ENCODE peak calls at places on chromosomes 3 and 15, in five cellular contexts. One of them, this sample, is unnamed.

GRCh38 chr3:157467165-157467564 is 30.5 kb downstream of the PTX3 start:
- DNase-seq in A549: no peak
- DNase-seq in AG09309: no peak
- DNase-seq in CD8-positive, alpha-beta memory T cell: no peak
- DNase-seq in pancreas: no peak
- DNase-seq in this sample: no peak

GRCh38 chr3:184584001-184584891 is 22.7 kb downstream of the EPHB3 start:
- DNase-seq in A549: no peak
- DNase-seq in AG09309: no peak
- DNase-seq in CD8-positive, alpha-beta memory T cell: no peak
- DNase-seq in pancreas: no peak
- DNase-seq in this sample: peak

GRCh38 chr3:146640955-146641867 is 36.1 kb upstream of the PLSCR5 start:
- DNase-seq in A549: peak
- DNase-seq in AG09309: peak
- DNase-seq in CD8-positive, alpha-beta memory T cell: no peak
- DNase-seq in pancreas: no peak
- DNase-seq in this sample: no peak

GRCh38 chr3:115321396-115321795 is 174.3 kb upstream of the ZBTB20 start:
- DNase-seq in A549: no peak
- DNase-seq in AG09309: peak
- DNase-seq in CD8-positive, alpha-beta memory T cell: no peak
- DNase-seq in pancreas: no peak
- DNase-seq in this sample: peak

GRCh38 chr3:42012935-42013651 is 51.2 kb upstream of the ULK4 start:
- DNase-seq in A549: peak
- DNase-seq in AG09309: no peak
- DNase-seq in CD8-positive, alpha-beta memory T cell: peak
- DNase-seq in pancreas: peak
- DNase-seq in this sample: no peak

GRCh38 chr3:197181751-197182150 is 116.7 kb downstream of the DLG1 start:
- DNase-seq in A549: peak
- DNase-seq in AG09309: no peak
- DNase-seq in CD8-positive, alpha-beta memory T cell: no peak
- DNase-seq in pancreas: peak
- DNase-seq in this sample: no peak

GRCh38 chr3:4888913-4889846 is 90.1 kb upstream of the BHLHE40 start:
- DNase-seq in A549: no peak
- DNase-seq in AG09309: no peak
- DNase-seq in CD8-positive, alpha-beta memory T cell: no peak
- DNase-seq in pancreas: no peak
- DNase-seq in this sample: no peak

GRCh38 chr15:80777836-80778620 is 1.1 kb upstream of the CEMIP start:
- DNase-seq in A549: no peak
- DNase-seq in AG09309: no peak
- DNase-seq in CD8-positive, alpha-beta memory T cell: no peak
- DNase-seq in pancreas: no peak
- DNase-seq in this sample: no peak

GRCh38 chr15:82647835-82648256 is 683 bp upstream of the CPEB1 start:
- DNase-seq in A549: no peak
- DNase-seq in AG09309: no peak
- DNase-seq in CD8-positive, alpha-beta memory T cell: peak
- DNase-seq in pancreas: no peak
- DNase-seq in this sample: no peak

GRCh38 chr15:39188314-39188713 is 392.6 kb upstream of the THBS1 start:
- DNase-seq in A549: no peak
- DNase-seq in AG09309: peak
- DNase-seq in CD8-positive, alpha-beta memory T cell: no peak
- DNase-seq in pancreas: no peak
- DNase-seq in this sample: no peak

GRCh38 chr15:85408270-85408746 is 27.9 kb downstream of the AKAP13 start:
- DNase-seq in A549: no peak
- DNase-seq in AG09309: no peak
- DNase-seq in CD8-positive, alpha-beta memory T cell: no peak
- DNase-seq in pancreas: no peak
- DNase-seq in this sample: no peak

GRCh38 chr15:40047413-40048154 is 8.6 kb upstream of the SRP14 start:
- DNase-seq in A549: peak
- DNase-seq in AG09309: no peak
- DNase-seq in CD8-positive, alpha-beta memory T cell: peak
- DNase-seq in pancreas: peak
- DNase-seq in this sample: peak

GRCh38 chr3:264394-265156 is 68.0 kb downstream of the CHL1 start:
- DNase-seq in A549: peak
- DNase-seq in AG09309: peak
- DNase-seq in CD8-positive, alpha-beta memory T cell: no peak
- DNase-seq in pancreas: no peak
- DNase-seq in this sample: no peak

GRCh38 chr15:101487060-101487459 is 2.4 kb downstream of the PCSK6 start:
- DNase-seq in A549: no peak
- DNase-seq in AG09309: no peak
- DNase-seq in CD8-positive, alpha-beta memory T cell: no peak
- DNase-seq in pancreas: no peak
- DNase-seq in this sample: no peak

GRCh38 chr3:72582211-72582878 is 265.9 kb downstream of the SHQ1 start:
- DNase-seq in A549: no peak
- DNase-seq in AG09309: no peak
- DNase-seq in CD8-positive, alpha-beta memory T cell: no peak
- DNase-seq in pancreas: peak
- DNase-seq in this sample: no peak

GRCh38 chr3:156633335-156633734 is 41.1 kb upstream of the TIPARP start:
- DNase-seq in A549: no peak
- DNase-seq in AG09309: peak
- DNase-seq in CD8-positive, alpha-beta memory T cell: no peak
- DNase-seq in pancreas: peak
- DNase-seq in this sample: no peak

GRCh38 chr3:37768107-37768809 is 93.4 kb upstream of the CTDSPL start:
- DNase-seq in A549: peak
- DNase-seq in AG09309: no peak
- DNase-seq in CD8-positive, alpha-beta memory T cell: no peak
- DNase-seq in pancreas: peak
- DNase-seq in this sample: no peak

GRCh38 chr3:16484216-16484615 is 29.3 kb downstream of the RFTN1 start:
- DNase-seq in A549: no peak
- DNase-seq in AG09309: peak
- DNase-seq in CD8-positive, alpha-beta memory T cell: no peak
- DNase-seq in pancreas: no peak
- DNase-seq in this sample: peak

GRCh38 chr3:14486460-14486859 is 53.7 kb downstream of the GRIP2 start:
- DNase-seq in A549: no peak
- DNase-seq in AG09309: no peak
- DNase-seq in CD8-positive, alpha-beta memory T cell: no peak
- DNase-seq in pancreas: no peak
- DNase-seq in this sample: no peak

GRCh38 chr15:92906563-92907081 is 6.5 kb downstream of the CHD2 start:
- DNase-seq in A549: peak
- DNase-seq in AG09309: no peak
- DNase-seq in CD8-positive, alpha-beta memory T cell: peak
- DNase-seq in pancreas: no peak
- DNase-seq in this sample: peak

GRCh38 chr3:117637666-117638065 is 928.1 kb downstream of the TUSC7 start:
- DNase-seq in A549: no peak
- DNase-seq in AG09309: no peak
- DNase-seq in CD8-positive, alpha-beta memory T cell: no peak
- DNase-seq in pancreas: no peak
- DNase-seq in this sample: no peak

GRCh38 chr3:79538-79937 is 117.0 kb upstream of the CHL1 start:
- DNase-seq in A549: no peak
- DNase-seq in AG09309: no peak
- DNase-seq in CD8-positive, alpha-beta memory T cell: no peak
- DNase-seq in pancreas: no peak
- DNase-seq in this sample: no peak

GRCh38 chr3:168884353-168884903 is 779.1 kb downstream of the MECOM start:
- DNase-seq in A549: peak
- DNase-seq in AG09309: peak
- DNase-seq in CD8-positive, alpha-beta memory T cell: no peak
- DNase-seq in pancreas: peak
- DNase-seq in this sample: no peak

GRCh38 chr3:117486709-117487394 is 777.3 kb downstream of the TUSC7 start:
- DNase-seq in A549: no peak
- DNase-seq in AG09309: no peak
- DNase-seq in CD8-positive, alpha-beta memory T cell: no peak
- DNase-seq in pancreas: no peak
- DNase-seq in this sample: no peak

GRCh38 chr3:80993241-80993945 is 768.1 kb downstream of the GBE1 start:
- DNase-seq in A549: no peak
- DNase-seq in AG09309: no peak
- DNase-seq in CD8-positive, alpha-beta memory T cell: no peak
- DNase-seq in pancreas: no peak
- DNase-seq in this sample: no peak

GRCh38 chr15:66928101-66928500 is 137.3 kb upstream of the SMAD3 start:
- DNase-seq in A549: no peak
- DNase-seq in AG09309: no peak
- DNase-seq in CD8-positive, alpha-beta memory T cell: no peak
- DNase-seq in pancreas: no peak
- DNase-seq in this sample: no peak

GRCh38 chr15:81814882-81815455 is 230.8 kb downstream of the MEX3B start:
- DNase-seq in A549: no peak
- DNase-seq in AG09309: no peak
- DNase-seq in CD8-positive, alpha-beta memory T cell: no peak
- DNase-seq in pancreas: no peak
- DNase-seq in this sample: no peak

GRCh38 chr3:52058111-52058510 is 1.7 kb upstream of the DUSP7 start:
- DNase-seq in A549: no peak
- DNase-seq in AG09309: no peak
- DNase-seq in CD8-positive, alpha-beta memory T cell: no peak
- DNase-seq in pancreas: no peak
- DNase-seq in this sample: no peak

GRCh38 chr3:16503191-16503776 is 10.2 kb downstream of the RFTN1 start:
- DNase-seq in A549: no peak
- DNase-seq in AG09309: no peak
- DNase-seq in CD8-positive, alpha-beta memory T cell: no peak
- DNase-seq in pancreas: no peak
- DNase-seq in this sample: no peak

GRCh38 chr15:101026686-101027272 is 107.6 kb downstream of the LRRK1 start:
- DNase-seq in A549: no peak
- DNase-seq in AG09309: no peak
- DNase-seq in CD8-positive, alpha-beta memory T cell: no peak
- DNase-seq in pancreas: peak
- DNase-seq in this sample: peak

GRCh38 chr3:103785537-103785936 is 1350.7 kb downstream of the ZPLD1 start:
- DNase-seq in A549: no peak
- DNase-seq in AG09309: no peak
- DNase-seq in CD8-positive, alpha-beta memory T cell: no peak
- DNase-seq in pancreas: no peak
- DNase-seq in this sample: no peak
- H3K4me3 ChIP-seq in A549: no peak
- H3K4me3 ChIP-seq in AG09309: no peak
- H3K4me3 ChIP-seq in CD8-positive, alpha-beta memory T cell: no peak
- H3K4me3 ChIP-seq in pancreas: no peak
- H3K4me3 ChIP-seq in this sample: no peak

GRCh38 chr3:66354561-66354960 is 133.8 kb downstream of the SLC25A26 start:
- DNase-seq in A549: no peak
- DNase-seq in AG09309: no peak
- DNase-seq in CD8-positive, alpha-beta memory T cell: no peak
- DNase-seq in pancreas: no peak
- DNase-seq in this sample: no peak

GRCh38 chr3:66355394-66355793 is 134.6 kb downstream of the SLC25A26 start:
- DNase-seq in A549: no peak
- DNase-seq in AG09309: no peak
- DNase-seq in CD8-positive, alpha-beta memory T cell: no peak
- DNase-seq in pancreas: no peak
- DNase-seq in this sample: no peak

GRCh38 chr3:66354001-66354400 is 133.2 kb downstream of the SLC25A26 start:
- DNase-seq in A549: no peak
- DNase-seq in AG09309: no peak
- DNase-seq in CD8-positive, alpha-beta memory T cell: no peak
- DNase-seq in pancreas: no peak
- DNase-seq in this sample: no peak

GRCh38 chr3:66353039-66353438 is 132.2 kb downstream of the SLC25A26 start:
- DNase-seq in A549: no peak
- DNase-seq in AG09309: no peak
- DNase-seq in CD8-positive, alpha-beta memory T cell: no peak
- DNase-seq in pancreas: no peak
- DNase-seq in this sample: no peak

DNA sequence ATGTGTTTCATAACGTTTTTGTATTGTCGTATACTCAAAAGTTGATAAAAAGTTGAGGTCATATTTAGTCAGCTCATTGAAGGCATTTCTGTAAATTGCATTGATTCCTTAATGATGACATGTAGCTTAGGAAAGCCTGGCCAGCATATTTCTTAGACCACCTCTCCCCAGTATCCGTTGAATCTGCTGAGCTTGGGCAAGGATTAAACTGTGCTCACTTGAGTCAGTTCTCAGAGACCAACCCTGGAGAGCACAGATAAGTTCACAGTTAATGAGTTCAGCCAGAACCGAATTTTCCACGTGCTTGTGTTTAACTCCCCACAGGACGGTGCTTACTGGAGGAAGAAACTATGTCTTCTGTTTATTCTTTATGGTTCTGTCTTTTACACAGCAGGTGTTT is 132.7 kb downstream of the SLC25A26 start:
- DNase-seq in A549: no peak
- DNase-seq in AG09309: peak
- DNase-seq in CD8-positive, alpha-beta memory T cell: no peak
- DNase-seq in pancreas: no peak
- DNase-seq in this sample: peak
- H3K4me3 ChIP-seq in A549: no peak
- H3K4me3 ChIP-seq in AG09309: no peak
- H3K4me3 ChIP-seq in CD8-positive, alpha-beta memory T cell: no peak
- H3K4me3 ChIP-seq in pancreas: no peak
- H3K4me3 ChIP-seq in this sample: no peak

DNA sequence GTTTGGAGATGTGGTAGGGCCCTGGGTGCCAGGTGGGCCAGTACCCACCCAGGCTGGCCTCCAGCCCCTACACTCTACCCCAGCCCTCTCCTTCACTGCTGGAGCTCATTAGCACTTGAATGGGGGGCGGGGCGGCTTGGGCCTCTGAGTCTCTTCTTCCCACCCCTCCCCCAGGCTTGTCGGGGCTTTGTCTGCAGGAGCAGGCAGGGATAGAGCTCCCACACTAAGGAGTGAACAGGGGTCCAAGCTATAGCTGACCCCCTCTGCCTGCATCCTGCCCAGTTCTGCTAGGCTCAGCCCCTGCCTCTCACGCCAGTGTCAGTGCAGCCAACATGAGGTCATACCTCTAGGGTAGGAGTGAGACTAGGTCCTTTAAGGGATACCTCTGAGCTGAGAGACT is 5.2 kb downstream of the GNAI2 start:
- DNase-seq in A549: no peak
- DNase-seq in AG09309: no peak
- DNase-seq in CD8-positive, alpha-beta memory T cell: no peak
- DNase-seq in pancreas: no peak
- DNase-seq in this sample: no peak
- H3K4me3 ChIP-seq in A549: no peak
- H3K4me3 ChIP-seq in AG09309: no peak
- H3K4me3 ChIP-seq in CD8-positive, alpha-beta memory T cell: no peak
- H3K4me3 ChIP-seq in pancreas: no peak
- H3K4me3 ChIP-seq in this sample: no peak

DNA sequence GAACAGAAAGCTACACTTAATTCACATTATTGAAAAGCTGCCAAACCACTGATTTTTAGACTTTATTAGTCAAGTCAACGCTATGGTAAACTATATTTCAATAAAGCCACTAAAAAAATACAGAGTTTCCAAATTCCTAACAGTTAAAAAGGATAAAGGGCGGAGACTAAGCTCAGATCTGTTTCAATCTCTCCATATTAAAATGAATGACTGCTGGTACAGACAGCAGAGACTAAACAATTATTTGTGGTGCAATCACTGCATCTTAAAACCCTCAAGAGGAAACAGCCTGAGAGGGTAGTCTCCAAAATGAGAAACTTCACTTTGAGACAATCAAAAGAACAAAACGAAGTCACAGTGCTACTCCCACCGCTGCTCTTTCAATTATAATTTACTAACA is 1.3 kb downstream of the UBP1 start:
- DNase-seq in A549: no peak
- DNase-seq in AG09309: no peak
- DNase-seq in CD8-positive, alpha-beta memory T cell: no peak
- DNase-seq in pancreas: no peak
- DNase-seq in this sample: no peak
- H3K4me3 ChIP-seq in A549: peak
- H3K4me3 ChIP-seq in AG09309: peak
- H3K4me3 ChIP-seq in CD8-positive, alpha-beta memory T cell: peak
- H3K4me3 ChIP-seq in pancreas: peak
- H3K4me3 ChIP-seq in this sample: peak